ENCODE peak calls at places on chromosomes 5 and 9, in eight cellular contexts. K, F, R, S, U, P, W and D are unnamed samples.

GRCh38 chr5:132410451-132411381 is 41.2 kb downstream of the SLC22A5 start:
- DNase-seq in U (peak; percentile 80), R (peak; percentile 79), F (no peak), P (peak; percentile 68), K (peak; percentile 83), S (peak; percentile 60), W (peak; percentile 92), D (peak; percentile 32)

GRCh38 chr5:33379757-33380156 is 61.0 kb upstream of the TARS1 start:
- DNase-seq in K (peak; percentile 32), W (no peak), R (peak; percentile 31), F (peak; percentile 20), S (no peak), U (peak; percentile 66), P (no peak), D (no peak)

GRCh38 chr5:84301535-84301934 is 83.1 kb downstream of the EDIL3 start:
- DNase-seq in W (no peak), R (peak; percentile 13), U (no peak), S (no peak), K (no peak), F (no peak), P (peak; percentile 82), D (no peak)

GRCh38 chr5:91417219-91417618 is 34.1 kb upstream of the ARRDC3 start:
- DNase-seq in W (no peak), P (no peak), U (no peak), F (no peak), R (no peak), S (no peak), K (no peak), D (no peak)

GRCh38 chr9:109088221-109088620 is 31.5 kb downstream of the TMEM245 start:
- DNase-seq in U (no peak), P (no peak), R (no peak), W (no peak), F (no peak), K (no peak), S (no peak), D (no peak)

GRCh38 chr5:10592598-10592997 is 28.7 kb downstream of the ANKRD33B start:
- DNase-seq in P (no peak), R (no peak), K (no peak), U (no peak), S (no peak), F (no peak), W (peak; percentile 71), D (no peak)

GRCh38 chr9:22079873-22080341 is 70.8 kb upstream of the CDKN2B start:
- DNase-seq in F (peak; percentile 93), P (peak; percentile 83), U (no peak), S (no peak), R (no peak), K (peak; percentile 89), W (peak; percentile 30), D (peak; percentile 53)

GRCh38 chr9:137295313-137296213 is 6.5 kb downstream of the NRARP start:
- DNase-seq in R (no peak), P (no peak), W (peak; percentile 65), S (no peak), U (peak; percentile 54), K (no peak), F (no peak), D (no peak)

GRCh38 chr5:107968465-107968864 is 297.7 kb upstream of the EFNA5 start:
- DNase-seq in R (no peak), S (no peak), U (no peak), K (peak; percentile 53), F (no peak), P (peak; percentile 29), W (no peak), D (peak; percentile 46)

GRCh38 chr5:137176126-137176525 is 323.0 kb downstream of the SPOCK1 start:
- DNase-seq in S (no peak), W (no peak), R (no peak), P (no peak), F (no peak), U (no peak), K (no peak), D (no peak)

GRCh38 chr5:37875051-37875787 is 35.4 kb upstream of the GDNF start:
- DNase-seq in S (peak; percentile 52), P (peak; percentile 78), K (peak; percentile 87), F (peak; percentile 81), R (no peak), W (peak; percentile 7), U (peak; percentile 20), D (no peak)

GRCh38 chr9:132794730-132795380 is 83.2 kb downstream of the AK8 start:
- DNase-seq in F (peak; percentile 65), R (no peak), U (no peak), W (no peak), P (no peak), K (no peak), S (no peak), D (no peak)

GRCh38 chr9:79572032-79572890 is 496 bp downstream of the TLE4 start:
- DNase-seq in S (peak; percentile 36), U (peak; percentile 51), K (peak; percentile 58), F (peak; percentile 50), R (peak; percentile 33), W (peak; percentile 69), P (no peak), D (no peak)

GRCh38 chr5:17808566-17808965 is 174.3 kb downstream of the TAF11L14 start:
- DNase-seq in K (no peak), S (no peak), W (no peak), U (no peak), P (no peak), F (no peak), R (no peak), D (no peak)

GRCh38 chr9:136951541-136952353 is at the start of gene LCN12:
- DNase-seq in F (no peak), K (no peak), S (no peak), P (no peak), W (no peak), U (no peak), R (no peak), D (no peak)

GRCh38 chr9:89614319-89614892 is 9.6 kb downstream of the GADD45G start:
- DNase-seq in W (no peak), P (no peak), S (no peak), U (no peak), F (no peak), K (no peak), R (no peak), D (no peak)
- H3K4me3 ChIP-seq in W (no peak overlapping the region), P (no peak overlapping the region), S (no peak overlapping the region), U (no peak overlapping the region), F (no peak overlapping the region), K (no peak overlapping the region), R (no peak overlapping the region), D (no peak overlapping the region)

GRCh38 chr5:99169309-99169708 is 240.5 kb upstream of the CHD1 start:
- DNase-seq in K (no peak), W (no peak), R (peak; percentile 2), P (peak; percentile 25), U (peak; percentile 44), F (no peak), S (no peak), D (no peak)
- TF ChIP-seq CTCF in K (no peak), W (no peak), R (peak; percentile 31), P (peak; percentile 42), U (peak; percentile 60), F (peak; percentile 39), S (peak; percentile 20), D (peak; percentile 8)

GRCh38 chr5:123294544-123294943 is 128.7 kb downstream of the CEP120 start:
- DNase-seq in S (no peak), K (no peak), R (no peak), P (no peak), F (no peak), U (no peak), W (no peak), D (no peak)
- H3K4me3 ChIP-seq in S (no peak overlapping the region), K (no peak overlapping the region), R (no peak overlapping the region), P (no peak overlapping the region), F (no peak overlapping the region), U (no peak overlapping the region), W (no peak overlapping the region), D (no peak overlapping the region)

GRCh38 chr5:125578551-125578950 is 832.1 kb upstream of the ZNF608 start:
- DNase-seq in P (peak; percentile 49), F (no peak), S (no peak), W (no peak), K (no peak), U (no peak), R (no peak), D (no peak)

GRCh38 chr5:125587631-125588030 is 835.6 kb upstream of the GRAMD2B start:
- DNase-seq in W (no peak), S (no peak), F (peak; percentile 1), K (no peak), R (no peak), P (no peak), U (no peak), D (no peak)

GRCh38 chr5:125583291-125583690 is 836.9 kb upstream of the ZNF608 start:
- DNase-seq in U (no peak), P (no peak), W (no peak), K (no peak), F (no peak), R (no peak), S (no peak), D (no peak)

GRCh38 chr5:125582358-125582757 is 835.9 kb upstream of the ZNF608 start:
- DNase-seq in R (no peak), U (no peak), W (no peak), K (peak; percentile 15), S (no peak), F (no peak), P (no peak), D (no peak)

GRCh38 chr5:125584119-125584518 is 837.7 kb upstream of the ZNF608 start:
- DNase-seq in P (peak; percentile 68), S (no peak), K (no peak), R (no peak), W (no peak), F (no peak), U (no peak), D (no peak)
- TF ChIP-seq CTCF in P (no peak), S (no peak), K (no peak), R (no peak), W (no peak), F (no peak), U (no peak), D (no peak)